ENCODE peak calls at places on chromosomes 1 and 21, in six cellular contexts. K is BE2C, N is GM23338, Q is left ventricle myocardium inferior, R is fibroblast of pulmonary artery, V is AG04449. B is an unnamed sample.

GRCh38 chr1:35931424-35932157 is 686 bp downstream of the AGO3 start:
- DNase-seq in K (peak), N (no peak), Q (no peak), R (no peak), V (no peak), B (peak)

GRCh38 chr1:174794861-174795260 is 204.9 kb upstream of the CACYBP start:
- DNase-seq in K (no peak), N (no peak), Q (no peak), R (no peak), V (no peak), B (no peak)

GRCh38 chr21:38488640-38489282 is 9.5 kb downstream of the ERG start:
- DNase-seq in K (no peak), N (no peak), Q (no peak), R (no peak), V (no peak), B (no peak)

GRCh38 chr1:1670866-1671265 is 12.1 kb upstream of the CDK11B start:
- DNase-seq in K (peak), N (no peak), Q (no peak), R (no peak), V (no peak), B (no peak)

GRCh38 chr21:38735807-38736206 is 69.9 kb upstream of the ETS2 start:
- DNase-seq in K (no peak), N (no peak), Q (no peak), R (no peak), V (no peak), B (no peak)

GRCh38 chr1:145795257-145795881 is 28.5 kb downstream of the RNF115 start:
- DNase-seq in K (no peak), N (no peak), Q (no peak), R (no peak), V (no peak), B (no peak)

GRCh38 chr1:225461533-225462428 is 33.9 kb upstream of the LBR start:
- DNase-seq in K (peak), N (no peak), Q (no peak), R (no peak), V (no peak), B (no peak)

GRCh38 chr1:44543064-44543815 is 131.0 kb downstream of the TMEM53 start:
- DNase-seq in K (no peak), N (peak), Q (no peak), R (no peak), V (no peak), B (no peak)

GRCh38 chr1:162011337-162012012 is 12.2 kb downstream of the OLFML2B start:
- DNase-seq in K (no peak), N (no peak), Q (peak), R (no peak), V (no peak), B (no peak)

GRCh38 chr1:156025873-156026272 is 5.1 kb upstream of the SSR2 start:
- DNase-seq in K (peak), N (peak), Q (no peak), R (peak), V (no peak), B (peak)

GRCh38 chr1:12142891-12143630 is 23.7 kb upstream of the TNFRSF1B start:
- DNase-seq in K (no peak), N (no peak), Q (peak), R (no peak), V (no peak), B (no peak)

GRCh38 chr21:31473685-31474345 is 129.8 kb upstream of the TIAM1 start:
- DNase-seq in K (no peak), N (no peak), Q (no peak), R (peak), V (no peak), B (peak)

GRCh38 chr1:43359696-43360095 is 915 bp downstream of the CDC20 start:
- DNase-seq in K (no peak), N (no peak), Q (no peak), R (no peak), V (no peak), B (no peak)

GRCh38 chr1:31746687-31747086 is 17.5 kb downstream of the ADGRB2 start:
- DNase-seq in K (no peak), N (no peak), Q (no peak), R (no peak), V (no peak), B (no peak)

GRCh38 chr1:90721210-90722194 is 4.4 kb upstream of the BARHL2 start:
- DNase-seq in K (peak), N (peak), Q (no peak), R (peak), V (no peak), B (peak)

GRCh38 chr21:20527691-20528090 is 470.5 kb upstream of the NCAM2 start:
- DNase-seq in K (peak), N (no peak), Q (no peak), R (no peak), V (no peak), B (no peak)

GRCh38 chr1:116916533-116917460 is 7.1 kb downstream of the PTGFRN start:
- DNase-seq in K (no peak), N (no peak), Q (no peak), R (peak), V (no peak), B (no peak)

GRCh38 chr1:74455390-74455789 is 57.0 kb downstream of the LRRC53 start:
- DNase-seq in K (no peak), N (no peak), Q (no peak), R (no peak), V (no peak), B (no peak)

GRCh38 chr1:245155186-245156040 is 628 bp downstream of the KIF26B start:
- DNase-seq in K (peak), N (peak), Q (no peak), R (peak), V (no peak), B (peak)

GRCh38 chr1:77037990-77038389 is 170.7 kb downstream of the ST6GALNAC5 start:
- DNase-seq in K (no peak), N (no peak), Q (no peak), R (no peak), V (no peak), B (no peak)

GRCh38 chr1:905811-906531 is 17.8 kb upstream of the SAMD11 start:
- DNase-seq in K (peak), N (no peak), Q (peak), R (no peak), V (no peak), B (no peak)

GRCh38 chr1:156488566-156489165 is 11.9 kb downstream of the MEF2D start:
- DNase-seq in K (no peak), N (no peak), Q (no peak), R (no peak), V (no peak), B (no peak)

GRCh38 chr1:111204211-111204883 is 3.9 kb upstream of the DENND2D start:
- DNase-seq in K (no peak), N (no peak), Q (peak), R (no peak), V (no peak), B (no peak)

GRCh38 chr1:90850181-90850924 is 133.3 kb upstream of the BARHL2 start:
- DNase-seq in K (no peak), N (peak), Q (no peak), R (peak), V (no peak), B (no peak)

GRCh38 chr1:25468037-25468436 is 37.3 kb downstream of the MACO1 start:
- DNase-seq in K (no peak), N (no peak), Q (no peak), R (peak), V (no peak), B (no peak)

GRCh38 chr21:44519346-44520325 is 20.4 kb downstream of the KRTAP10-1 start:
- DNase-seq in K (no peak), N (no peak), Q (peak), R (no peak), V (no peak), B (no peak)

GRCh38 chr21:25024639-25025038 is 582.6 kb downstream of the MRPL39 start:
- DNase-seq in K (no peak), N (peak), Q (no peak), R (no peak), V (no peak), B (no peak)

GRCh38 chr1:243431591-243431990 is 175.8 kb downstream of the SDCCAG8 start:
- DNase-seq in K (no peak), N (no peak), Q (no peak), R (no peak), V (no peak), B (no peak)
- TF ChIP-seq CTCF in K (no peak), N (no peak), Q (no peak), R (no peak), V (no peak), B (no peak)

DNA sequence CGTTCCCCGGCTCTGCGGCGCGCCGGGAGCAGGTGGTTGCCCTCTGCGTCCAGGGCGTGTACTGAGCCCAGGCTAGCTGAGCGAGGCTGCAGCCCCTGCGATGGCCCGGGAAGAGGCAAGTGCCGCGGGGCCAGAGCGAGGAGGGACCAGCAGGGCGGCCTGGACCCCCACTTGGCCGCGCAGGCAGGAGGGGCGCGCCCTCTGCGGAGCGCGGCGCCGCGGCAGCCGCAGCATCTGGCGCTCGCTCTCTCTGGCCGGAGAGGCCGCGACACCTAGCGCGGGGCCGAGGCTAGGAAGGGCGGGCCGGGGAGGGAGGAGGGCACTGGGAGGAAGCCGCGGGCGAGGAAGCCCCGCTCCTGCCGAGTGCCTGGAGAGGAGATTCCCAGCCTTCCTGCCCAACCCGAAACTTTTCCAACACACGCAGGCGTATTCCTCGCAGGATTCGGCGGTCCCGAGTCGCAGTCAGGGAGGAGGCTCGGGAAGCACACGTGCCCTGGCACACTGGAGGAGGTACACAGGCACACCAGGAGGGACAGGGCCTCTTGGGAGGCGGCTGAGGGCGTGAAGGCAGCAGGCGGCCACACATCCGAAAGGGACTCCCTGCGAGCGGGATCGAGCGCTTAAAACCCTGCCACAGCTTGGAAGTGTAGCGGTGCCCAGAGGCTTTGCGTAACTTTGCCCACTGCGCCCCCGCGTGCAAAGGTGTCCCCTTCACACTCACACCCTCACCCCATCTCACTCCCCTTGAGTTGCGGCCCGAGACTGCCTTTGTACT is 4.8 kb upstream of the PROX1 start:
- DNase-seq in K (peak), N (peak), Q (peak), R (no peak), V (no peak), B (no peak)
- TF ChIP-seq CTCF in K (no peak), N (peak), Q (peak), R (no peak), V (no peak), B (no peak)

GRCh38 chr1:167904641-167905040 is 9.3 kb downstream of the ADCY10 start:
- DNase-seq in K (no peak), N (no peak), Q (no peak), R (peak), V (peak), B (peak)

GRCh38 chr1:167899253-167899681 is 14.7 kb downstream of the ADCY10 start:
- DNase-seq in K (no peak), N (no peak), Q (peak), R (peak), V (no peak), B (peak)

GRCh38 chr1:167900907-167901306 is 13.0 kb downstream of the ADCY10 start:
- DNase-seq in K (no peak), N (no peak), Q (no peak), R (no peak), V (no peak), B (no peak)

GRCh38 chr1:167893798-167894197 is 20.1 kb downstream of the ADCY10 start:
- DNase-seq in K (no peak), N (no peak), Q (no peak), R (no peak), V (no peak), B (no peak)

DNA sequence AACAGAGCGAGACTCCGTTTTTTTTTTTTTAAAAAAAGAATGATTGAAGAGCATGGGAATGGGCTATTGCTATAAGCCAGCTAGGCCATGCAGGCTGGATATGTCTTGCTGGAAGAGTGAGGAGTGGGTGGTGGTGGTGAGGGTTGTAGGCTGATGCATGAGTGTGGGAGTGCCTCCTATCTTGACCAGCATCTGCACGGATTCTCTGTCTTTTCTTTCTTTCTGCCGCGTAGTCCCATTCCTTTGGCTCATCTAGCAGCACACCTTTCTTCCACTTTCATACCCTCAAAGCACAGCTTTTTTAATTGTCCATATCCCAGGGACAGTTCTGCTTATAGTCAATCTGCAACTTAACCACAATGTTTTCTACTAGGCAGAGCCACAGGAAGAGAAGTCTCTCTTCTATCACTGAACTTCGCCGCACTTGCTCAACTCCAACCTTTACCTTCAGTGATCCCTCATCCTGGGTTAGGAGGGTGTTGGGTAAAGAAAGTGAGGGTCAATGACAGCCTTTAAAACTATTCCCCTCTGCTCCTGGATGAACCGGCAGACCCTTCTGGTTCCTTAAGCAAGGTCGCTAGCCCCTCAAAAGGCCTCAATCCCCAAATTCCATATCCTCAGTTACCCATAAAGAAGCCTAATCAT is 15.2 kb downstream of the ADCY10 start:
- DNase-seq in K (no peak), N (no peak), Q (no peak), R (no peak), V (no peak), B (no peak)
- TF ChIP-seq CTCF in K (no peak), N (no peak), Q (no peak), R (no peak), V (no peak), B (no peak)

DNA sequence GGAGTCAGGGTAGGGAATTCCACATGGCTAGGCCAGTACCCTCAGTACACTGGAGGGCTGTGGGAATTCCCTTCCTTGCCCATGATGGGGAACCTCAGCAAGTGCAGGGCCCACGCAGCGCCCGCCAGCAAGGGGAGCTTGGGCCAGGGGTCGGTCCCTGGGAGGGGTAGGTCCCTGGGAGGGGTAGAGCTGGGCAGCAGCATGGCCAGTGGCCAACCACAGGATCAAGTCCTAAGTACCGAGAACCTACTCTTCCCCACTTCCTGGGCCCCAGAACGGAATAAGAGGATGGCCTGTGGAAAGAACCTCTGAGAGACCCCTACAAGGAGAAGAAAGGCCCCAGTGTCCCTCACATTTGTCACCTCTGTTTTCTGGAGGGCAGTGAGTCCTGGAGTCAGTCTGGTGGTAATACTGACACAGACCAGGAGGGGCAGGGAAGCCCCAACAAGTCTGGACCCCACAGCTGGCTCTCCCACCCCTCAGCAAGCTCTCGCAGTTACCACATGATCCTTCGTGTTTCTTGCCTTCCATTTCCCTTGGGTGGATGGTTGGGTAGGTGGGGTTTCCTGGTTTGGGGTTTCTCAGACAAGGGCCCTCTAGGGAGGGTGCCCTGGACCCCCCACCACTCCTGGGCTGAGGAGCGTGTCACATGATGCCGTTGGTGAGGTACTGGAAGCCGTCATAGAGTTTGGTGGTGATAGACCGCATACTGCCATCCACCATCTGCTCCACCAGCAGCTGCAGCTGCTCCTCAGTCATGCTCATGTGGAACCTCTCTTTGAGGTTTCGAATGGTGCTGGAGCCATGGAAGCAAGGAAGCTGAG is 10.3 kb downstream of the ZNF687 start:
- DNase-seq in K (no peak), N (peak), Q (no peak), R (no peak), V (no peak), B (no peak)
- TF ChIP-seq CTCF in K (no peak), N (no peak), Q (no peak), R (no peak), V (no peak), B (peak)

GRCh38 chr1:167103236-167103894 is 9.5 kb downstream of the STYXL2 start:
- DNase-seq in K (no peak), N (peak), Q (no peak), R (no peak), V (no peak), B (peak)

GRCh38 chr1:167105841-167106461 is 12.1 kb downstream of the STYXL2 start:
- DNase-seq in K (no peak), N (peak), Q (no peak), R (no peak), V (no peak), B (no peak)

GRCh38 chr1:167101754-167102153 is 7.9 kb downstream of the STYXL2 start:
- DNase-seq in K (no peak), N (no peak), Q (no peak), R (no peak), V (no peak), B (no peak)

GRCh38 chr1:167107456-167107855 is 13.6 kb downstream of the STYXL2 start:
- DNase-seq in K (no peak), N (no peak), Q (no peak), R (no peak), V (no peak), B (peak)

GRCh38 chr1:167105150-167105840 is 11.4 kb downstream of the STYXL2 start:
- DNase-seq in K (no peak), N (no peak), Q (no peak), R (no peak), V (no peak), B (peak)
- TF ChIP-seq CTCF in K (no peak), N (no peak), Q (no peak), R (no peak), V (no peak), B (no peak)

GRCh38 chr1:6783221-6783620 is 2.0 kb upstream of the CAMTA1 start:
- DNase-seq in K (no peak), N (no peak), Q (no peak), R (no peak), V (no peak), B (no peak)

GRCh38 chr1:6783956-6784559 is 1.2 kb upstream of the CAMTA1 start:
- DNase-seq in K (no peak), N (peak), Q (no peak), R (peak), V (no peak), B (peak)

GRCh38 chr1:6784560-6785317 is 515 bp upstream of the CAMTA1 start:
- DNase-seq in K (peak), N (peak), Q (peak), R (peak), V (peak), B (peak)

GRCh38 chr1:6785318-6785712 is at the start of gene CAMTA1:
- DNase-seq in K (no peak), N (no peak), Q (no peak), R (no peak), V (no peak), B (no peak)

DNA sequence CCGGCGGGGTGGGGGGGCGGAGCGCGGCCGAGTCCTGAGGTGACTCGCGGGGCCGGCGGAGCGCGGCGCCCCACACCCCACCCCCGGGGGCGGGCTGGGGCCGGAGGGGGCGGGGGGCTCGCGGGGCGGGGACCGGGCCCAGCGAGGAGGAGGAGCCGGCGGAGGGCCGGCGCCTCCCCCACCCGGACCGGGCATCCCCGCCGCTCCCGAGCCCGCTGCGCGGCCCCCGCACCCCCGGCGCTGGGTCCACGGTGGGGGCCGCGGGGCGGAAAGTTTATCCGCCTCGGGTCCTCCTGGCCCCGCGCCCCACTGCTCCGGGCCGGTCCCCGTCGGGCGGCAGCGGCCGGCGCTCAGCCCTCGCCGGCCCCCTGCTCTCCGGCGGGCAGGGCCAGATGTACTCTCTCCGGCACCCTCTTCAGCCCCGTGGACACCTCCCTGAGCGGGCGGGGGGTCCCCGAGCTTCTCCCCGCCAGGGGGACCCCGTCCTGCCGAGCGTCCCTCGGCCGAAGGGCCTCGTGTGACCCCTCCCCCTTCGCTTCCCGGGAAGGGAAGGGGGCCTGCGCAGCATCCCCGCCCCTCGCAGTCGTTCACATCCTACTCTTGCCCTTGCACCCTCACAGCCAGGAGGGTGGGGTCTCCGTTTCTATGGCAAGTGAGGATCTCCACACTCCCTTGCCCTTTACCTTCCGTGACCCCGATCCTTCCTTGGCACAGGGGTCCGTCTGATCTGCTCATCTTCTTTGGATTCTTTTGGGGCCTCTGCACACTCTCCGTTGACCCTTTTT is 659 bp downstream of the CAMTA1 start:
- DNase-seq in K (peak), N (peak), Q (peak), R (peak), V (no peak), B (peak)
- TF ChIP-seq CTCF in K (no peak), N (peak), Q (peak), R (no peak), V (peak), B (peak)

B was measured in astrocyte of the spinal cord.